ENCODE peak calls at places on chromosomes 5 and 9, in four cellular contexts. Q is gastrocnemius medialis; Y is CD8-positive, alpha-beta T cell; C is left ventricle myocardium inferior. E is an unnamed sample.

GRCh38 chr9:12817702-12818101 is 42.9 kb downstream of the LURAP1L start:
- DNase-seq in Q (no peak), C (no peak), Y (no peak), E (no peak)

GRCh38 chr5:79513519-79514390 is at the start of gene HOMER1:
- DNase-seq in C (peak), Q (peak), Y (peak), E (peak)

GRCh38 chr9:130512199-130512598 is 67.2 kb upstream of the FUBP3 start:
- DNase-seq in C (no peak), Y (no peak), Q (no peak), E (no peak)

GRCh38 chr5:1437876-1438559 is 7.2 kb downstream of the SLC6A3 start:
- DNase-seq in Q (no peak), C (no peak), Y (peak), E (no peak)

GRCh38 chr5:80299601-80300000 is 20.2 kb upstream of the SPZ1 start:
- DNase-seq in Y (no peak), C (no peak), Q (no peak), E (no peak)

GRCh38 chr5:39513236-39513635 is 88.5 kb upstream of the DAB2 start:
- DNase-seq in Q (no peak), C (no peak), Y (no peak), E (no peak)

GRCh38 chr9:126625329-126626116 is 11.8 kb downstream of the LMX1B start:
- DNase-seq in Y (no peak), C (no peak), Q (no peak), E (no peak)

GRCh38 chr5:55750499-55750898 is 12.6 kb downstream of the DDX4 start:
- DNase-seq in C (no peak), Y (no peak), Q (no peak), E (no peak)

GRCh38 chr9:5574998-5575397 is 53.9 kb upstream of the RIC1 start:
- DNase-seq in Q (no peak), Y (no peak), C (no peak), E (no peak)

GRCh38 chr9:95733687-95734659 is 141.5 kb upstream of the ERCC6L2 start:
- DNase-seq in Q (no peak), Y (no peak), C (no peak), E (no peak)

GRCh38 chr5:120476063-120476462 is 12.0 kb downstream of the PRR16 start:
- DNase-seq in C (no peak), Y (no peak), Q (no peak), E (no peak)

GRCh38 chr5:156934450-156935211 is 28.4 kb downstream of the TIMD4 start:
- DNase-seq in C (no peak), Q (no peak), Y (peak), E (no peak)

GRCh38 chr9:90014421-90014820 is 409.6 kb downstream of the GADD45G start:
- DNase-seq in C (no peak), Q (no peak), Y (no peak), E (no peak)

GRCh38 chr9:135908334-135909204 is 1.2 kb upstream of the CAMSAP1 start:
- DNase-seq in Y (no peak), Q (no peak), C (no peak), E (no peak)

GRCh38 chr9:70053864-70054263 is 10.2 kb downstream of the MAMDC2 start:
- DNase-seq in C (no peak), Y (no peak), Q (no peak), E (no peak)

GRCh38 chr5:131795128-131795719 is 1.6 kb downstream of the FNIP1 start:
- DNase-seq in Q (no peak), C (no peak), Y (no peak), E (no peak)

GRCh38 chr5:75337366-75338021 is 474 bp downstream of the HMGCR start:
- DNase-seq in Y (no peak), Q (peak), C (no peak), E (no peak)

GRCh38 chr9:75064307-75065025 is 23.5 kb downstream of the NMRK1 start:
- DNase-seq in C (no peak), Y (no peak), Q (no peak), E (no peak)

DNA sequence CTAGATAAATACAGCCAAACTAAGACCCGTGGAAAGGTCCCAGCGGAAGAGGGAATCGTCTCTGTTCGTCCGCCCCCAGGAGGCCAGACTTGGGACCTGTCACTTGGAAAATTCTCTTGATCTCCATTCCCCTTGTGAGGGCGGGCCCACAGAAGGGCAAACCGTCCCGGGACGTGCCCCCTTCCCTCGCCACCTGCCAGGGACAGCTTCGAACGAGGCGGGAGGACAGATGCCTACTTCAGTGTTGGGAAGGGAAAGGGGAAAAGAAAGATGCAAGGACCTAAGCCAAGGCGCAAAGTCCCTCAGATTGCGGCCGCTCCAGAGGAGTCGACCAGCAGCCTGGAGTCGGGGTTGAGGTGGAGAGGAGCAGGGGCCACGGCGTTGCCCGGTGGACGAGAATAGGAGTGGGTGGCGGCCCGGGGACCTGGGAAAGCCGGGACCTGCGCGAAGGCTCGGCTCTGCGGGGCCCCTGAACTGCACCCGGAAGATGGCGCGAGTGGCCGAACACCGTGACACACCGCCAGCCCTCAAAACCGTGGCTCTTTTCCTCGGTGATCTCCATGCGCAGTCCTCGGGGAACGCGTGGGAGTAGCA is 4.4 kb upstream of the EBF1 start:
- DNase-seq in Q (no peak), C (no peak), Y (no peak), E (no peak)
- TF ChIP-seq CTCF in Q (peak), C (peak), Y (no peak), E (no peak)

GRCh38 chr5:168364151-168364661 is 72.8 kb downstream of the WWC1 start:
- DNase-seq in Y (no peak), Q (no peak), C (no peak), E (no peak)

GRCh38 chr5:168366124-168366523 is 74.7 kb downstream of the WWC1 start:
- DNase-seq in C (no peak), Q (no peak), Y (no peak), E (no peak)

GRCh38 chr5:168364738-168365550 is 73.5 kb downstream of the WWC1 start:
- DNase-seq in Q (no peak), Y (no peak), C (no peak), E (no peak)

GRCh38 chr5:168368854-168369253 is 77.4 kb downstream of the WWC1 start:
- DNase-seq in Y (no peak), C (no peak), Q (no peak), E (no peak)

GRCh38 chr5:168365581-168366081 is 74.2 kb downstream of the WWC1 start:
- DNase-seq in Q (no peak), Y (no peak), C (no peak), E (peak)
- TF ChIP-seq CTCF in Q (no peak), Y (no peak), C (no peak), E (peak)

GRCh38 chr9:30944233-30944585 is 1440.2 kb upstream of the ACO1 start:
- DNase-seq in C (no peak), Q (no peak), Y (no peak), E (no peak)
- TF ChIP-seq CTCF in C (no peak), Q (no peak), Y (no peak), E (no peak)

DNA sequence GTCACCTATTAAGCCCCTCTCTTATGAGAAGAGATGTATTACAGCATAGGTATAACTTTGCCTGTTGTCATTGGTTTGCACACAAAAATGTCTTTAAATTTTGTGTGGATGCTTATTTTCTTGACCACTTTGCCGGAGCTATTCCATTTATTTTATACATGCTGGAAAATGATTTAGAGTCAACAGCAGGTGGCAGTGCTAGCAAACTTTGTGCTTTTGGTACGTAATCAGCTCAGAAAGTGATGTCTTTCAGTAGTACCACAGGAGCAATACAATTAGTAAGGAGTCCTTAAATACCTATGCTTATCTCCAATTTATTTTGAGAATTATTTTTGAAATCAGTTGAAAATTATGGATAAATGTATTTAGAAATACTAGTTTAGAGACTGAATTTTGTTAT is 19.8 kb upstream of the NUDT12 start:
- DNase-seq in C (no peak), Q (no peak), Y (no peak), E (no peak)
- TF ChIP-seq CTCF in C (peak), Q (peak), Y (no peak), E (peak)

GRCh38 chr9:122347348-122348287 is 23.2 kb upstream of the PTGS1 start:
- DNase-seq in Q (no peak), Y (no peak), C (no peak), E (no peak)
- TF ChIP-seq CTCF in Q (no peak), Y (no peak), C (no peak), E (no peak)

GRCh38 chr9:100011062-100011681 is 87.6 kb downstream of the ERP44 start:
- DNase-seq in Q (no peak), Y (no peak), C (no peak), E (no peak)
- TF ChIP-seq CTCF in Q (peak), Y (peak), C (peak), E (peak)

DNA sequence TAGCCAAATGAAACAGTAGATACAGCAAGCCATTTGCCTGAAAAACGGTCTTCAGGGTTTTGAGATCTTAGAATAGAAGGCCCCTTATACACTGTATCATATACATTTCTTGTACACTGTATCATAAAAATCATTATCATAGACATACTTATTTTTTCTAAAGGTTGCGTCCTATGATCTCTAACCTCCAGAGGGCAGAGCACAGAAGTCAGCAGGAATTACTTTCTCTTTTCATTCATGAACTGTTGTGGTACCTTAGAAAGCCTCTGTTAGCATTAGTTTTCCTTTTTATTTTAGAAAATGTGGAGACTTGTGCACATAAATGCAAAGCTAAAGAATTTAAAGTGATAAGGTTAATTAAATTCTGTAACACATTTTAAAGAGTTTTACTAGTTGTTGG is 115.4 kb downstream of the OXCT1 start:
- DNase-seq in Q (no peak), Y (no peak), C (no peak), E (no peak)
- TF ChIP-seq CTCF in Q (no peak), Y (no peak), C (peak), E (no peak)

DNA sequence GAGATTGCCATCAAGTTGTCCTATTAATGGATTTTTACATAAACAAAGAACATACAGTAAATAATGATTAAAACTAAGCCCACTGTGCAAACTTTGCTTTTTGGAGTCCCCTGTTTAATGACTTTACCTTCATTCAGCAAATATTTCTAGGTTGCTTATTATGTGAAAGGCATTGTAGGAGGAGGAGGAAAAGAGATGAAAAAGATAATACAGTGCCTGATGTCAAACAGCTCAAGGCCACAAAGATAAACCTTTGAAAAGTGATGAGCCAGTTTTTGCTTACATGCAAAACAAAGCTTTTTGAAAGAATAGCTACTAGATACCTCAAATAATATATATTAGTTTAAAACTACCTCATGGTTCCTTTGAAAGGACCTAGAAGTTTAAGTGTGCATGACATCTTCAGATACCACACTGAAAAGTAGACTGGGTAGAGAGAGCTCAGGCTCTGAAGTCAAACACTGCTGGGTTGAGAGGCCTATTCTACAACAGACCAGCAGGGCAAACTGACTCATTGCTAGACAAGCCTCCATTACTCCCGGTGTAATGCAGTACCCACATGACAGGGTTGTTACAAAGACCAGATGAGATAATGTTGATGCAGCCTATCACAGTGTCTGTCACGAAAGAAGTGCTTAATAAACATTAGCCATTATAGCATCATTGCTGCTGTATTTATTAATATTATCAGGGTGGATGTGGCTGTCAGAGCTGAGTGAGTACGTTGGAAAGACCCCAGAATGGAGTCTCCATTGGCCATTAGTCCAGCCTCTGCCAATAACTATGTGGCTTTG is 11.8 kb downstream of the DEPDC1B start:
- DNase-seq in C (no peak), Q (no peak), Y (no peak), E (no peak)
- TF ChIP-seq CTCF in C (no peak), Q (no peak), Y (no peak), E (no peak)

DNA sequence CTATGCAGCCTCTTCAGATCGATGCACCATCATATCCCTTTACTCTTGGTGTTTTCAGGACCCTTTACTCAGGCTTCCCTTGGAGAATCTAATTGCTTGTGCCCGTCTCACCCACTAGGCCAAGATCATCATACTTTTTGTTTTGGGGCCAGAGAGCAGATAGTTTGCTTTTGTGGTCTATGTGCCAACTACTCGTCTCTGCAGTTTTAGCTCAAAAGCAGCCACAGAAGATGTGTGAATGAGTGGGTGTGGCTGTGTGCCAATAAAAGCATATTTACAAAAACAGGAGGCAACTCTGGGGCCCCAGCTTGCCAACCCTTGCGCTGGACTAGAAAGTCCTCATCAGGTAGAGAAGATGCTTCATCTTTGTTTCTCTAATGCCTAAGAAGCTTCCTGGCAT is 216.8 kb downstream of the SEMA5A start:
- DNase-seq in Y (no peak), C (no peak), Q (no peak), E (no peak)
- TF ChIP-seq CTCF in Y (no peak), C (no peak), Q (no peak), E (no peak)

GRCh38 chr9:98416294-98416693 is 160.8 kb upstream of the TBC1D2 start:
- DNase-seq in Y (no peak), Q (no peak), C (no peak), E (no peak)
- TF ChIP-seq CTCF in Y (no peak), Q (no peak), C (no peak), E (no peak)